ENCODE peak calls at places on chromosome 18, in four cellular contexts. V, S, L and N are unnamed samples.
A peak's percentile ranks its signal among the peaks of the same experiment; 100 is the strongest.

GRCh38 chr18:11981633-11982366 is 493 bp downstream of the IMPA2 start:
- DNase-seq in V (no peak), L (peak; percentile 87), S (peak; percentile 44), N (peak; percentile 58)

GRCh38 chr18:41490861-41491260 is 464.2 kb upstream of the PIK3C3 start:
- DNase-seq in V (no peak), L (no peak), S (no peak), N (no peak)

GRCh38 chr18:63161728-63162195 is 157.8 kb downstream of the BCL2 start:
- DNase-seq in S (peak; percentile 35), L (no peak), V (no peak), N (peak; percentile 90)

GRCh38 chr18:48191494-48191893 is 217.7 kb downstream of the ZBTB7C start:
- DNase-seq in V (no peak), L (peak; percentile 36), S (no peak), N (no peak)

GRCh38 chr18:9531791-9532410 is 56.6 kb downstream of the RALBP1 start:
- DNase-seq in S (no peak), V (no peak), L (no peak), N (no peak)

GRCh38 chr18:11310476-11311086 is 161.2 kb upstream of the PIEZO2 start:
- DNase-seq in L (peak; percentile 67), V (peak; percentile 22), S (peak; percentile 29), N (peak; percentile 19)

GRCh38 chr18:65221736-65222135 is 529.1 kb upstream of the CDH7 start:
- DNase-seq in L (no peak), S (no peak), V (no peak), N (no peak)

GRCh38 chr18:61322265-61322873 is 10.9 kb upstream of the CDH20 start:
- DNase-seq in S (peak; percentile 40), L (peak; percentile 83), V (peak; percentile 27), N (peak; percentile 62)